ENCODE peak calls at places on chromosome 7, in four cellular contexts. R is AG04450, U is hepatocyte, K is RWPE2. V is an unnamed sample. For H3K27me3 and H3K9me3, the result is how much of the 10 kb centered on the place peaks cover.

GRCh38 chr7:4835398-4836205 is 26.2 kb downstream of the PAPOLB start:
- DNase-seq in R (no peak), K (no peak), U (no peak), V (peak)

GRCh38 chr7:76166404-76167255 is 35.1 kb upstream of the SRRM3 start:
- DNase-seq in U (peak), R (peak), K (peak), V (peak)

GRCh38 chr7:25968205-25968993 is 183.6 kb upstream of the NFE2L3 start:
- DNase-seq in U (no peak), K (no peak), R (no peak), V (no peak)

GRCh38 chr7:5711419-5711818 is 70.0 kb downstream of the RNF216 start:
- DNase-seq in R (no peak), U (no peak), K (no peak), V (no peak)

GRCh38 chr7:78198756-78199155 is 400.2 kb downstream of the PHTF2 start:
- DNase-seq in R (no peak), U (no peak), K (no peak), V (no peak)

GRCh38 chr7:80018941-80019808 is 115.5 kb upstream of the GNAI1 start:
- DNase-seq in K (no peak), U (peak), R (peak), V (no peak)

GRCh38 chr7:93120981-93121549 is 3.3 kb upstream of the SAMD9 start:
- DNase-seq in R (no peak), U (no peak), K (no peak), V (no peak)

GRCh38 chr7:26440253-26440992 is 148.8 kb downstream of the SNX10 start:
- DNase-seq in K (no peak), R (no peak), U (no peak), V (no peak)

GRCh38 chr7:107890493-107890961 is 456 bp upstream of the DLD start:
- DNase-seq in U (no peak), K (no peak), R (no peak), V (no peak)

GRCh38 chr7:81638216-81638615 is 131.6 kb downstream of the HGF start:
- DNase-seq in U (no peak), K (no peak), R (no peak), V (no peak)

GRCh38 chr7:84302949-84303348 is 108.4 kb upstream of the SEMA3A start:
- DNase-seq in K (peak), R (no peak), U (no peak), V (no peak)

GRCh38 chr7:130668258-130669050 is at the start of gene COPG2:
- DNase-seq in K (peak), U (peak), R (peak), V (peak)

GRCh38 chr7:44280993-44281721 is 44.2 kb downstream of the CAMK2B start:
- DNase-seq in R (no peak), K (peak), U (no peak), V (peak)

GRCh38 chr7:15780271-15780670 is 93.8 kb upstream of the MEOX2 start:
- DNase-seq in R (no peak), K (no peak), U (no peak), V (no peak)

GRCh38 chr7:155818820-155819168 is 6.5 kb upstream of the SHH start:
- DNase-seq in U (no peak), K (no peak), R (no peak), V (no peak)

GRCh38 chr7:155821851-155822250 is 9.6 kb upstream of the SHH start:
- DNase-seq in U (no peak), K (no peak), R (no peak), V (no peak)

GRCh38 chr7:155820788-155821187 is 8.5 kb upstream of the SHH start:
- DNase-seq in K (no peak), R (no peak), U (no peak), V (no peak)

GRCh38 chr7:155819186-155819585 is 6.9 kb upstream of the SHH start:
- DNase-seq in R (no peak), U (no peak), K (peak), V (no peak)

DNA sequence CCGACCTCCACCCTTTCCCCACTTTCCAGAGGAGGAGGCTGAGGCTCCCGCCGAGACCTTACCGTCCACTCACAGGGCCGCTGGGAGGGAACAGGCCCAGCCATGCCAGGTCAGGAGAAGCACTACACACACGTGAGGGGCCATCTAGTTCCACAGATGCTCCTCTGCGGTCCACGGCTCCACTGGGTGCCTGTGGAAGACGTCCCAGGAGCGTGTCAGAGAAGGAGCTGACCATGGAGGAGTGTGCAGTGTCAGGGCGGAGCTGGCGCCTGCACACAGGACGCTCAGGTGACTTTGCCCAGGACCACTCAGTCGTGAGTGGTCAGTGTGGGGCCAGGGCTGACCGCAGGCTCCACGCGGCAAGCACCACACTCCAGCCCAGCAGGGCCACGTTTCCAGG is 8.0 kb upstream of the SHH start:
- DNase-seq in U (no peak), K (peak), R (no peak), V (no peak)
- H3K27me3 ChIP-seq in U (under half), K (under half), R (under half), V (under half)

GRCh38 chr7:158445421-158446175 is 142.0 kb downstream of the PTPRN2 start:
- DNase-seq in R (no peak), K (no peak), U (no peak), V (no peak)
- H3K9me3 ChIP-seq in R (half or more), K (under half), U (under half), V (under half)

DNA sequence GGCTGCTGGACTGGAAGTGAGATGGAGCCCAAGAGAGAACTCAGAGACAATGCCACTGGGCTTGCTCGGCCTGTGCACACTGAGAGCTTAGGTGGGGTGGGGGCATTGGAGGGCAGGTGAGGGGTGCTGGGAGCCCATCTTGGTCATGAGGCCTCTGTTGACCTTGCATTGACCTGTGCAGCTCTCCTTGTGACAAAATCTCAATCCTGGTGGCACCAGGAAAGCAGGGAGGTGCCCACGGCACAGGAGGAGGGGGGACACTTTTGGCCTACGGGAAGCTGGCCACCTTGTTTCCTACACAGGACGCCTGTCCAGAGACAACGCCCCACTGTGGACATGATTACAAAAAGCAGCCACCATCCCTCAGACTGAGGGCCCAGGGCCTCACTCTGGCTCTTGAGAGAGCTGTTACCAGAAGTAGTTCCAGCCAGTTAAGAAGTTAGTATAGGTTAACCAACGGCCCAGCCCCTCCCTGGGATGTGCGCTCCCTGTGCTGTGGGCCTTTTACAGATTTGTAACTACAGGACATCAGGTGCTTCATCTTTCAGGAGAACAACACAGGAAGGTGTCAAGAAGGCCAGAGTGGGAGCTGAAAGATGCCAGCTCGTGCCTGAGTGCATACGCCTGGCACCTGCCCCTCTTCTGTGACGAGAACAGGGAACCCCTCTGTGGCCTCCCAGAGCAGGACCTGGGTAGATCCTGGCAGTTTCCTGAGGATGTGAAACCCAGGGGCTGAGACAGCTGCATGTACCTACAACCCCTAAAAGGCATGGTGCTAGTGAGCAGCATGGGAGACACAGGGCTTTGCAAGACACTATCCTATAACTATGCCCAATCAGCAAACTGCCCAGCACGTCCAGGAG is 10.3 kb downstream of the PKD1L1 start:
- DNase-seq in R (no peak), K (no peak), U (no peak), V (no peak)
- H3K27me3 ChIP-seq in R (under half), K (under half), U (under half), V (under half)

GRCh38 chr7:40944981-40945585 is 757.8 kb downstream of the INHBA start:
- DNase-seq in K (no peak), U (no peak), R (no peak), V (no peak)
- H3K9me3 ChIP-seq in K (under half), U (under half), R (under half), V (under half)

GRCh38 chr7:1329966-1330915 is 97.6 kb downstream of the UNCX start:
- DNase-seq in U (no peak), R (no peak), K (no peak), V (no peak)
- H3K27me3 ChIP-seq in U (under half), R (under half), K (under half), V (under half)

GRCh38 chr7:141572175-141572574 is 21.0 kb downstream of the AGK start:
- DNase-seq in K (no peak), R (no peak), U (no peak), V (no peak)
- H3K9me3 ChIP-seq in K (under half), R (under half), U (under half), V (under half)

GRCh38 chr7:31458203-31458602 is 55.7 kb upstream of the ITPRID1 start:
- DNase-seq in K (no peak), R (no peak), U (no peak), V (no peak)
- H3K27me3 ChIP-seq in K (under half), R (under half), U (under half), V (under half)